ENCODE peak calls at places on chromosomes 13 and 19, in five cellular contexts. I is H9, U is T-cell, H is HS-27A, D is EL. O is an unnamed sample.

GRCh38 chr13:102978168-102978567 is 88.0 kb downstream of the SLC10A2 start:
- DNase-seq in I (no peak), U (no peak), H (no peak), D (peak), O (no peak)

GRCh38 chr13:83941669-83942335 is 59.5 kb upstream of the SLITRK1 start:
- DNase-seq in I (peak), U (no peak), H (no peak), D (no peak), O (no peak)

GRCh38 chr13:84605927-84606326 is 723.7 kb upstream of the SLITRK1 start:
- DNase-seq in I (peak), U (no peak), H (no peak), D (no peak), O (no peak)

GRCh38 chr13:27370305-27370853 is 54.0 kb upstream of the GTF3A start:
- DNase-seq in I (no peak), U (no peak), H (no peak), D (no peak), O (no peak)

GRCh38 chr13:42477588-42478190 is 96.3 kb upstream of the TNFSF11 start:
- DNase-seq in I (no peak), U (no peak), H (no peak), D (no peak), O (no peak)

GRCh38 chr13:108269601-108270328 is at the start of gene TNFSF13B:
- DNase-seq in I (peak), U (no peak), H (no peak), D (peak), O (peak)

GRCh38 chr13:33352023-33352422 is 66.5 kb upstream of the STARD13 start:
- DNase-seq in I (no peak), U (no peak), H (no peak), D (no peak), O (no peak)

GRCh38 chr19:19098084-19098702 is 34.4 kb downstream of the SLC25A42 start:
- DNase-seq in I (no peak), U (no peak), H (no peak), D (no peak), O (peak)

GRCh38 chr19:45693168-45693788 is 812 bp downstream of the QPCTL start:
- DNase-seq in I (peak), U (peak), H (peak), D (peak), O (peak)

GRCh38 chr13:36819811-36820140 is 754 bp downstream of the RFXAP start:
- DNase-seq in I (peak), U (peak), H (no peak), D (peak), O (no peak)

GRCh38 chr13:21516806-21517205 is 57.7 kb upstream of the ZDHHC20 start:
- DNase-seq in I (no peak), U (no peak), H (no peak), D (no peak), O (no peak)

GRCh38 chr13:97600438-97601080 is 166.6 kb downstream of the RAP2A start:
- DNase-seq in I (no peak), U (no peak), H (peak), D (peak), O (peak)

GRCh38 chr13:35144496-35144895 is 202.4 kb downstream of the NBEA start:
- DNase-seq in I (no peak), U (no peak), H (no peak), D (peak), O (peak)

GRCh38 chr13:20939662-20940061 is 37.1 kb upstream of the XPO4 start:
- DNase-seq in I (no peak), U (no peak), H (no peak), D (no peak), O (no peak)

GRCh38 chr13:95509521-95510315 is 42.8 kb upstream of the CLDN10 start:
- DNase-seq in I (no peak), U (no peak), H (no peak), D (peak), O (peak)

GRCh38 chr19:6744381-6745288 is 5.2 kb downstream of the TRIP10 start:
- DNase-seq in I (no peak), U (no peak), H (peak), D (peak), O (peak)

GRCh38 chr13:99124695-99125334 is 75.8 kb upstream of the UBAC2 start:
- DNase-seq in I (no peak), U (no peak), H (peak), D (peak), O (peak)

GRCh38 chr13:59982631-59983382 is 180.9 kb downstream of the DIAPH3 start:
- DNase-seq in I (no peak), U (no peak), H (no peak), D (peak), O (no peak)

GRCh38 chr13:102951808-102952207 is 106.0 kb downstream of the ERCC5 start:
- DNase-seq in I (no peak), U (no peak), H (no peak), D (no peak), O (no peak)